ENCODE peak calls at places on chromosome X, in six cellular contexts. One of them, this sample, is unnamed.

GRCh38 chrX:41100819-41101218 is 15.6 kb downstream of the USP9X start:
- DNase-seq in activated effector memory CD4-positive, alpha-beta T cell treated with Interleukin-2 at 50 U/mL for 16 hours: no peak
- DNase-seq in stimulated activated CD8-positive, alpha-beta memory T cell treated with anti-CD3 and anti-CD28 coated beads, Interleukin-4, amount 100 ng/mL, for 24 hours: no peak
- DNase-seq in frontal cortex: no peak
- DNase-seq in activated T-cell treated with anti-CD3 and anti-CD28 coated beads, Interleukin-2, amount 50 U/mL, for 1 hour: no peak
- DNase-seq in amniotic epithelial cell: no peak
- DNase-seq in this sample: no peak

GRCh38 chrX:118367338-118367737 is 21.4 kb downstream of the WDR44 start:
- DNase-seq in activated effector memory CD4-positive, alpha-beta T cell treated with Interleukin-2 at 50 U/mL for 16 hours: no peak
- DNase-seq in stimulated activated CD8-positive, alpha-beta memory T cell treated with anti-CD3 and anti-CD28 coated beads, Interleukin-4, amount 100 ng/mL, for 24 hours: no peak
- DNase-seq in frontal cortex: no peak
- DNase-seq in activated T-cell treated with anti-CD3 and anti-CD28 coated beads, Interleukin-2, amount 50 U/mL, for 1 hour: no peak
- DNase-seq in amniotic epithelial cell: no peak
- DNase-seq in this sample: no peak

GRCh38 chrX:22097295-22097694 is 65.2 kb downstream of the PHEX start:
- DNase-seq in activated effector memory CD4-positive, alpha-beta T cell treated with Interleukin-2 at 50 U/mL for 16 hours: no peak
- DNase-seq in stimulated activated CD8-positive, alpha-beta memory T cell treated with anti-CD3 and anti-CD28 coated beads, Interleukin-4, amount 100 ng/mL, for 24 hours: no peak
- DNase-seq in frontal cortex: no peak
- DNase-seq in activated T-cell treated with anti-CD3 and anti-CD28 coated beads, Interleukin-2, amount 50 U/mL, for 1 hour: no peak
- DNase-seq in amniotic epithelial cell: peak
- DNase-seq in this sample: peak

GRCh38 chrX:118254611-118255010 is 91.3 kb upstream of the WDR44 start:
- DNase-seq in activated effector memory CD4-positive, alpha-beta T cell treated with Interleukin-2 at 50 U/mL for 16 hours: no peak
- DNase-seq in stimulated activated CD8-positive, alpha-beta memory T cell treated with anti-CD3 and anti-CD28 coated beads, Interleukin-4, amount 100 ng/mL, for 24 hours: peak
- DNase-seq in frontal cortex: peak
- DNase-seq in activated T-cell treated with anti-CD3 and anti-CD28 coated beads, Interleukin-2, amount 50 U/mL, for 1 hour: no peak
- DNase-seq in amniotic epithelial cell: peak
- DNase-seq in this sample: peak

GRCh38 chrX:136767104-136767941 is 13.4 kb downstream of the ARHGEF6 start:
- DNase-seq in activated effector memory CD4-positive, alpha-beta T cell treated with Interleukin-2 at 50 U/mL for 16 hours: peak
- DNase-seq in stimulated activated CD8-positive, alpha-beta memory T cell treated with anti-CD3 and anti-CD28 coated beads, Interleukin-4, amount 100 ng/mL, for 24 hours: no peak
- DNase-seq in frontal cortex: peak
- DNase-seq in activated T-cell treated with anti-CD3 and anti-CD28 coated beads, Interleukin-2, amount 50 U/mL, for 1 hour: peak
- DNase-seq in amniotic epithelial cell: peak
- DNase-seq in this sample: peak

GRCh38 chrX:3713225-3713936 is at the start of gene PRKX:
- DNase-seq in activated effector memory CD4-positive, alpha-beta T cell treated with Interleukin-2 at 50 U/mL for 16 hours: peak
- DNase-seq in stimulated activated CD8-positive, alpha-beta memory T cell treated with anti-CD3 and anti-CD28 coated beads, Interleukin-4, amount 100 ng/mL, for 24 hours: peak
- DNase-seq in frontal cortex: peak
- DNase-seq in activated T-cell treated with anti-CD3 and anti-CD28 coated beads, Interleukin-2, amount 50 U/mL, for 1 hour: peak
- DNase-seq in amniotic epithelial cell: no peak
- DNase-seq in this sample: peak

GRCh38 chrX:100090931-100091330 is 319.1 kb downstream of the PCDH19 start:
- DNase-seq in activated effector memory CD4-positive, alpha-beta T cell treated with Interleukin-2 at 50 U/mL for 16 hours: no peak
- DNase-seq in stimulated activated CD8-positive, alpha-beta memory T cell treated with anti-CD3 and anti-CD28 coated beads, Interleukin-4, amount 100 ng/mL, for 24 hours: no peak
- DNase-seq in frontal cortex: no peak
- DNase-seq in activated T-cell treated with anti-CD3 and anti-CD28 coated beads, Interleukin-2, amount 50 U/mL, for 1 hour: no peak
- DNase-seq in amniotic epithelial cell: peak
- DNase-seq in this sample: peak

GRCh38 chrX:63349307-63349706 is 1.8 kb downstream of the SPIN4 start:
- DNase-seq in activated effector memory CD4-positive, alpha-beta T cell treated with Interleukin-2 at 50 U/mL for 16 hours: no peak
- DNase-seq in stimulated activated CD8-positive, alpha-beta memory T cell treated with anti-CD3 and anti-CD28 coated beads, Interleukin-4, amount 100 ng/mL, for 24 hours: no peak
- DNase-seq in frontal cortex: no peak
- DNase-seq in activated T-cell treated with anti-CD3 and anti-CD28 coated beads, Interleukin-2, amount 50 U/mL, for 1 hour: no peak
- DNase-seq in amniotic epithelial cell: peak
- DNase-seq in this sample: no peak

GRCh38 chrX:124231454-124231853 is 101.0 kb upstream of the TEX13D start:
- DNase-seq in activated effector memory CD4-positive, alpha-beta T cell treated with Interleukin-2 at 50 U/mL for 16 hours: no peak
- DNase-seq in stimulated activated CD8-positive, alpha-beta memory T cell treated with anti-CD3 and anti-CD28 coated beads, Interleukin-4, amount 100 ng/mL, for 24 hours: no peak
- DNase-seq in frontal cortex: no peak
- DNase-seq in activated T-cell treated with anti-CD3 and anti-CD28 coated beads, Interleukin-2, amount 50 U/mL, for 1 hour: no peak
- DNase-seq in amniotic epithelial cell: no peak
- DNase-seq in this sample: no peak

GRCh38 chrX:84188320-84188834 is 378 bp upstream of the RPS6KA6 start:
- DNase-seq in activated effector memory CD4-positive, alpha-beta T cell treated with Interleukin-2 at 50 U/mL for 16 hours: no peak
- DNase-seq in stimulated activated CD8-positive, alpha-beta memory T cell treated with anti-CD3 and anti-CD28 coated beads, Interleukin-4, amount 100 ng/mL, for 24 hours: no peak
- DNase-seq in frontal cortex: peak
- DNase-seq in activated T-cell treated with anti-CD3 and anti-CD28 coated beads, Interleukin-2, amount 50 U/mL, for 1 hour: no peak
- DNase-seq in amniotic epithelial cell: peak
- DNase-seq in this sample: peak

GRCh38 chrX:22406332-22406731 is 133.6 kb downstream of the CBLL2 start:
- DNase-seq in activated effector memory CD4-positive, alpha-beta T cell treated with Interleukin-2 at 50 U/mL for 16 hours: no peak
- DNase-seq in stimulated activated CD8-positive, alpha-beta memory T cell treated with anti-CD3 and anti-CD28 coated beads, Interleukin-4, amount 100 ng/mL, for 24 hours: no peak
- DNase-seq in frontal cortex: no peak
- DNase-seq in activated T-cell treated with anti-CD3 and anti-CD28 coated beads, Interleukin-2, amount 50 U/mL, for 1 hour: no peak
- DNase-seq in amniotic epithelial cell: no peak
- DNase-seq in this sample: no peak

GRCh38 chrX:48957477-48957826 is at the start of gene OTUD5:
- DNase-seq in activated effector memory CD4-positive, alpha-beta T cell treated with Interleukin-2 at 50 U/mL for 16 hours: peak
- DNase-seq in stimulated activated CD8-positive, alpha-beta memory T cell treated with anti-CD3 and anti-CD28 coated beads, Interleukin-4, amount 100 ng/mL, for 24 hours: peak
- DNase-seq in frontal cortex: peak
- DNase-seq in activated T-cell treated with anti-CD3 and anti-CD28 coated beads, Interleukin-2, amount 50 U/mL, for 1 hour: peak
- DNase-seq in amniotic epithelial cell: no peak
- DNase-seq in this sample: no peak

GRCh38 chrX:54043696-54044125 is 562 bp downstream of the PHF8 start:
- DNase-seq in activated effector memory CD4-positive, alpha-beta T cell treated with Interleukin-2 at 50 U/mL for 16 hours: peak
- DNase-seq in stimulated activated CD8-positive, alpha-beta memory T cell treated with anti-CD3 and anti-CD28 coated beads, Interleukin-4, amount 100 ng/mL, for 24 hours: peak
- DNase-seq in frontal cortex: peak
- DNase-seq in activated T-cell treated with anti-CD3 and anti-CD28 coated beads, Interleukin-2, amount 50 U/mL, for 1 hour: no peak
- DNase-seq in amniotic epithelial cell: peak
- DNase-seq in this sample: peak

GRCh38 chrX:134836497-134836968 is 154.3 kb upstream of the SMIM10 start:
- DNase-seq in activated effector memory CD4-positive, alpha-beta T cell treated with Interleukin-2 at 50 U/mL for 16 hours: no peak
- DNase-seq in stimulated activated CD8-positive, alpha-beta memory T cell treated with anti-CD3 and anti-CD28 coated beads, Interleukin-4, amount 100 ng/mL, for 24 hours: no peak
- DNase-seq in frontal cortex: no peak
- DNase-seq in activated T-cell treated with anti-CD3 and anti-CD28 coated beads, Interleukin-2, amount 50 U/mL, for 1 hour: no peak
- DNase-seq in amniotic epithelial cell: peak
- DNase-seq in this sample: peak

GRCh38 chrX:151516538-151517187 is 46.8 kb upstream of the PASD1 start:
- DNase-seq in activated effector memory CD4-positive, alpha-beta T cell treated with Interleukin-2 at 50 U/mL for 16 hours: no peak
- DNase-seq in stimulated activated CD8-positive, alpha-beta memory T cell treated with anti-CD3 and anti-CD28 coated beads, Interleukin-4, amount 100 ng/mL, for 24 hours: no peak
- DNase-seq in frontal cortex: no peak
- DNase-seq in activated T-cell treated with anti-CD3 and anti-CD28 coated beads, Interleukin-2, amount 50 U/mL, for 1 hour: no peak
- DNase-seq in amniotic epithelial cell: no peak
- DNase-seq in this sample: no peak

GRCh38 chrX:110941906-110942305 is 146.3 kb upstream of the CHRDL1 start:
- DNase-seq in activated effector memory CD4-positive, alpha-beta T cell treated with Interleukin-2 at 50 U/mL for 16 hours: no peak
- DNase-seq in stimulated activated CD8-positive, alpha-beta memory T cell treated with anti-CD3 and anti-CD28 coated beads, Interleukin-4, amount 100 ng/mL, for 24 hours: no peak
- DNase-seq in frontal cortex: no peak
- DNase-seq in activated T-cell treated with anti-CD3 and anti-CD28 coated beads, Interleukin-2, amount 50 U/mL, for 1 hour: no peak
- DNase-seq in amniotic epithelial cell: no peak
- DNase-seq in this sample: no peak

GRCh38 chrX:40471965-40472648 is 108.7 kb upstream of the ATP6AP2 start:
- DNase-seq in activated effector memory CD4-positive, alpha-beta T cell treated with Interleukin-2 at 50 U/mL for 16 hours: peak
- DNase-seq in stimulated activated CD8-positive, alpha-beta memory T cell treated with anti-CD3 and anti-CD28 coated beads, Interleukin-4, amount 100 ng/mL, for 24 hours: no peak
- DNase-seq in frontal cortex: peak
- DNase-seq in activated T-cell treated with anti-CD3 and anti-CD28 coated beads, Interleukin-2, amount 50 U/mL, for 1 hour: peak
- DNase-seq in amniotic epithelial cell: peak
- DNase-seq in this sample: peak

GRCh38 chrX:13775837-13776236 is 41.1 kb downstream of the GPM6B start:
- DNase-seq in activated effector memory CD4-positive, alpha-beta T cell treated with Interleukin-2 at 50 U/mL for 16 hours: no peak
- DNase-seq in stimulated activated CD8-positive, alpha-beta memory T cell treated with anti-CD3 and anti-CD28 coated beads, Interleukin-4, amount 100 ng/mL, for 24 hours: no peak
- DNase-seq in frontal cortex: no peak
- DNase-seq in activated T-cell treated with anti-CD3 and anti-CD28 coated beads, Interleukin-2, amount 50 U/mL, for 1 hour: no peak
- DNase-seq in amniotic epithelial cell: no peak
- DNase-seq in this sample: no peak

GRCh38 chrX:24259544-24260240 is 54.2 kb downstream of the SUPT20HL2 start:
- DNase-seq in activated effector memory CD4-positive, alpha-beta T cell treated with Interleukin-2 at 50 U/mL for 16 hours: no peak
- DNase-seq in stimulated activated CD8-positive, alpha-beta memory T cell treated with anti-CD3 and anti-CD28 coated beads, Interleukin-4, amount 100 ng/mL, for 24 hours: no peak
- DNase-seq in frontal cortex: peak
- DNase-seq in activated T-cell treated with anti-CD3 and anti-CD28 coated beads, Interleukin-2, amount 50 U/mL, for 1 hour: no peak
- DNase-seq in amniotic epithelial cell: peak
- DNase-seq in this sample: peak

GRCh38 chrX:155070038-155070437 is 898 bp downstream of the CMC4 start:
- DNase-seq in activated effector memory CD4-positive, alpha-beta T cell treated with Interleukin-2 at 50 U/mL for 16 hours: no peak
- DNase-seq in stimulated activated CD8-positive, alpha-beta memory T cell treated with anti-CD3 and anti-CD28 coated beads, Interleukin-4, amount 100 ng/mL, for 24 hours: no peak
- DNase-seq in frontal cortex: no peak
- DNase-seq in activated T-cell treated with anti-CD3 and anti-CD28 coated beads, Interleukin-2, amount 50 U/mL, for 1 hour: no peak
- DNase-seq in amniotic epithelial cell: no peak
- DNase-seq in this sample: no peak

GRCh38 chrX:108171671-108172070 is 80.1 kb downstream of the ATG4A start:
- DNase-seq in activated effector memory CD4-positive, alpha-beta T cell treated with Interleukin-2 at 50 U/mL for 16 hours: no peak
- DNase-seq in stimulated activated CD8-positive, alpha-beta memory T cell treated with anti-CD3 and anti-CD28 coated beads, Interleukin-4, amount 100 ng/mL, for 24 hours: no peak
- DNase-seq in frontal cortex: no peak
- DNase-seq in activated T-cell treated with anti-CD3 and anti-CD28 coated beads, Interleukin-2, amount 50 U/mL, for 1 hour: no peak
- DNase-seq in amniotic epithelial cell: no peak
- DNase-seq in this sample: no peak

GRCh38 chrX:79094075-79094832 is 50.2 kb upstream of the GPR174 start:
- DNase-seq in activated effector memory CD4-positive, alpha-beta T cell treated with Interleukin-2 at 50 U/mL for 16 hours: no peak
- DNase-seq in stimulated activated CD8-positive, alpha-beta memory T cell treated with anti-CD3 and anti-CD28 coated beads, Interleukin-4, amount 100 ng/mL, for 24 hours: no peak
- DNase-seq in frontal cortex: no peak
- DNase-seq in activated T-cell treated with anti-CD3 and anti-CD28 coated beads, Interleukin-2, amount 50 U/mL, for 1 hour: no peak
- DNase-seq in amniotic epithelial cell: no peak
- DNase-seq in this sample: no peak

GRCh38 chrX:8364369-8365141 is 100.1 kb upstream of the VCX3B start:
- DNase-seq in activated effector memory CD4-positive, alpha-beta T cell treated with Interleukin-2 at 50 U/mL for 16 hours: no peak
- DNase-seq in stimulated activated CD8-positive, alpha-beta memory T cell treated with anti-CD3 and anti-CD28 coated beads, Interleukin-4, amount 100 ng/mL, for 24 hours: no peak
- DNase-seq in frontal cortex: no peak
- DNase-seq in activated T-cell treated with anti-CD3 and anti-CD28 coated beads, Interleukin-2, amount 50 U/mL, for 1 hour: no peak
- DNase-seq in amniotic epithelial cell: peak
- DNase-seq in this sample: peak

GRCh38 chrX:16646366-16647168 is 3.4 kb upstream of the S100G start:
- DNase-seq in activated effector memory CD4-positive, alpha-beta T cell treated with Interleukin-2 at 50 U/mL for 16 hours: no peak
- DNase-seq in stimulated activated CD8-positive, alpha-beta memory T cell treated with anti-CD3 and anti-CD28 coated beads, Interleukin-4, amount 100 ng/mL, for 24 hours: no peak
- DNase-seq in frontal cortex: no peak
- DNase-seq in activated T-cell treated with anti-CD3 and anti-CD28 coated beads, Interleukin-2, amount 50 U/mL, for 1 hour: no peak
- DNase-seq in amniotic epithelial cell: no peak
- DNase-seq in this sample: no peak